ENCODE peak calls at places on chromosomes 4 and X, in nine cellular contexts. B, T, H, S, F, Q, V, Z and P are unnamed samples. For H3K4me1 and H3K27me3, the result is how much of the 10 kb centered on the place peaks cover.

GRCh38 chrX:104833401-104833800 is 267.4 kb downstream of the IL1RAPL2 start:
- DNase-seq in S (no peak), Q (no peak), V (no peak), H (no peak), B (no peak), F (peak), T (no peak), Z (peak), P (no peak)

GRCh38 chrX:132474522-132474921 is 14.3 kb downstream of the MBNL3 start:
- DNase-seq in Q (no peak), T (no peak), F (no peak), B (no peak), Z (peak), H (no peak), V (no peak), S (no peak), P (no peak)

GRCh38 chr4:5050520-5050955 is 742 bp upstream of the STK32B start:
- DNase-seq in Z (peak), B (peak), Q (peak), V (peak), T (peak), F (peak), S (peak), H (peak), P (peak)

GRCh38 chrX:74090049-74090448 is 213.9 kb upstream of the ZCCHC13 start:
- DNase-seq in T (no peak), F (no peak), Q (no peak), S (no peak), B (no peak), H (no peak), Z (no peak), V (no peak), P (no peak)

GRCh38 chr4:11635336-11635735 is 206.6 kb upstream of the HS3ST1 start:
- DNase-seq in F (no peak), B (no peak), H (no peak), V (no peak), Q (no peak), Z (no peak), T (no peak), S (no peak), P (no peak)

GRCh38 chrX:115268421-115268820 is 21.1 kb upstream of the LUZP4 start:
- DNase-seq in T (no peak), S (no peak), V (peak), F (no peak), Q (no peak), Z (peak), B (no peak), H (no peak), P (no peak)

GRCh38 chrX:129629837-129630236 is 24.9 kb downstream of the APLN start:
- DNase-seq in Z (no peak), T (no peak), B (no peak), F (no peak), Q (no peak), V (no peak), H (no peak), S (peak), P (peak)

GRCh38 chrX:69431417-69431816 is 72.7 kb upstream of the NALF2 start:
- DNase-seq in Q (no peak), B (no peak), F (no peak), H (no peak), S (no peak), T (no peak), V (no peak), Z (no peak), P (no peak)

GRCh38 chr4:39950861-39951481 is 26.7 kb downstream of the PDS5A start:
- DNase-seq in F (no peak), Q (no peak), B (no peak), T (no peak), H (no peak), S (no peak), V (no peak), Z (no peak), P (no peak)

GRCh38 chrX:153573999-153574398 is 24.9 kb downstream of the CCNQ start:
- DNase-seq in T (no peak), H (no peak), S (no peak), Z (peak), B (no peak), F (no peak), Q (no peak), V (peak), P (no peak)

GRCh38 chrX:37349131-37350033 is at the start of gene PRRG1:
- DNase-seq in Z (peak), V (peak), T (peak), S (peak), H (peak), F (peak), Q (peak), B (peak), P (peak)

GRCh38 chr4:142416121-142416520 is 430.0 kb downstream of the INPP4B start:
- DNase-seq in B (no peak), S (no peak), T (no peak), Z (peak), F (no peak), V (no peak), H (no peak), Q (no peak), P (no peak)

GRCh38 chrX:42886519-42886918 is 108.6 kb upstream of the PPP1R2C start:
- DNase-seq in B (no peak), H (no peak), T (no peak), Q (no peak), F (no peak), S (no peak), Z (no peak), V (no peak), P (no peak)

GRCh38 chrX:71098302-71098701 is 2.7 kb downstream of the FOXO4 start:
- DNase-seq in Q (peak), T (peak), B (peak), F (peak), V (peak), H (no peak), Z (peak), S (peak), P (peak)

GRCh38 chr4:184344435-184344834 is 126.8 kb upstream of the ENPP6 start:
- DNase-seq in F (no peak), T (no peak), H (no peak), Q (no peak), S (no peak), B (no peak), V (no peak), Z (no peak), P (no peak)

GRCh38 chr4:39591290-39591689 is 47.4 kb downstream of the SMIM14 start:
- DNase-seq in V (no peak), F (no peak), Z (peak), Q (no peak), T (no peak), S (no peak), H (no peak), B (peak), P (no peak)

GRCh38 chrX:115344885-115345653 is 55.6 kb downstream of the LUZP4 start:
- DNase-seq in T (peak), Q (peak), F (peak), S (peak), H (no peak), B (peak), Z (peak), V (peak), P (peak)

GRCh38 chrX:119760026-119760902 is 1.9 kb downstream of the SOWAHD start:
- DNase-seq in V (no peak), B (no peak), Z (no peak), Q (no peak), S (no peak), H (no peak), T (no peak), F (no peak), P (no peak)

DNA sequence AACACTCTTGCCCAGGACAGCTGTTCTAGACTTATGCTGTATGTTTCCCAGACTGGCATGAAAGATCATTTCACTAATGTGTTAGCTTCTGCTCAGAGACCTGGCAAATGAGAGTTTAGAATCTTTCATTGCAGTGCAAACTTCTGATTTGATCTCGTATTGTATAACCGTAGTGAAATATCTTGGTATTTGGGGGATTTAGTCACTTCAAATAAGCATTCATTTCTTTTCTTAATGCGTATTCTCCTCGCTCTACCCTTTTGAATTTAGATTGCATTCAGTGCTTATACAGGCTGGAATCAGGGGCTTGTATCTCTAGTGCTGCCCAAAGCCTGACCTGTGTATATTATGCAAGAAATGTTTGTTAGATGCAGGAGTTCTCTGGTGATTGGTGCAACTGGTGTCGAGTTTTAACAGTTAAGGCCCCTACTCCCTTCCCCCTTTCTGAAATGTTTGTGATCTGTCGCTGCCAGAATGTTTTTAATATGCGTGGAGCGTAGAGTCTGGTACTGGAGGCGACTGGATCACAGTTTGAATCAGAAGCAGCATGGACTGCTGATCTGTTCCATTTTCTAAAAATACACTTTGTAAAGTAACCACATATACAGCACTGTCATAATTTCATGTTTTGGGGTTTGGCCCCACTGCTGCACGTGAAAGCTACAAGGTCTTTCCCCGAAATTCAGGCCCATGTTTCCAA is 326.4 kb downstream of the ARHGAP10 start:
- DNase-seq in Q (no peak), Z (no peak), H (no peak), F (no peak), S (no peak), V (no peak), T (no peak), B (no peak), P (no peak)
- H3K4me1 ChIP-seq in Q (under half), Z (under half), H (under half), F (under half), S (under half), V (under half), T (half or more), B (under half), P (under half)

GRCh38 chr4:3046623-3047022 is 27.7 kb downstream of the HTT-AS start:
- DNase-seq in T (no peak), S (no peak), F (no peak), Q (no peak), V (no peak), B (no peak), Z (no peak), H (no peak), P (no peak)

GRCh38 chr4:3044812-3045499 is 29.4 kb downstream of the HTT-AS start:
- DNase-seq in Q (no peak), H (no peak), S (no peak), F (no peak), Z (no peak), B (no peak), T (no peak), V (no peak), P (no peak)

GRCh38 chr4:3045500-3045850 is 28.9 kb downstream of the HTT-AS start:
- DNase-seq in F (no peak), T (peak), V (no peak), Q (peak), S (peak), Z (peak), B (peak), H (no peak), P (no peak)

GRCh38 chr4:3046149-3046548 is 28.2 kb downstream of the HTT-AS start:
- DNase-seq in Q (no peak), T (no peak), Z (no peak), S (no peak), V (no peak), H (no peak), F (no peak), B (no peak), P (peak)

GRCh38 chr4:3047464-3048286 is 26.7 kb downstream of the HTT-AS start:
- DNase-seq in Z (peak), S (peak), V (peak), H (no peak), F (peak), B (peak), Q (peak), T (peak), P (peak)
- H3K4me3 ChIP-seq in Z (no peak), S (no peak), V (no peak), H (peak), F (peak), B (peak), Q (peak), T (peak), P (no peak)

DNA sequence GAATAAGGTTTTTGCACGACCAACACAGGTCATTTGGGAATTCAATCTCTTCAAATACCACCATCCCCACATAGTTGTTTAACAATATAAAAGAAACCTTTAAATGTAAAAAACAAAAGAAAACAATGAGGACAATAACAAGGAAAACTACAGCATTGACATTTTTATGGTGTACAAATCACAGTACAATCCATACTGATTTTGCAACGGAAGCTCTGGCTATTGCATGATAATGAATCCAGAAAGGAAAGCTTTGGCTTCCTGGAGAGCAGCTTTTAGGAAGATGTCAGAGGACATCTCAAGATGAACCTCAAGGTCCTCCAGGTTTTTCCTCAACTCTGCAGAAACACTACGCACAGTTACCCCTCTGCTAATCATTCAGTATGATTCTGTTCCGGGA is 111.5 kb upstream of the MYOZ2 start:
- DNase-seq in V (no peak), Q (no peak), T (no peak), S (no peak), F (no peak), B (no peak), H (no peak), Z (no peak), P (no peak)
- H3K27me3 ChIP-seq in V (under half), Q (under half), T (under half), S (under half), F (under half), B (under half), H (under half), Z (under half), P (under half)

GRCh38 chr4:1239949-1240305 is 9.0 kb downstream of the CTBP1 start:
- DNase-seq in F (no peak), Z (no peak), H (peak), S (no peak), Q (no peak), B (no peak), V (no peak), T (no peak), P (no peak)
- H3K4me1 ChIP-seq in F (half or more), Z (under half), H (under half), S (under half), Q (under half), B (under half), V (under half), T (half or more), P (under half)

GRCh38 chrX:51743179-51743957 is at the start of gene GSPT2:
- DNase-seq in F (peak), S (peak), T (peak), H (peak), B (peak), Q (peak), V (peak), Z (peak), P (peak)
- H3K4me3 ChIP-seq in F (peak), S (peak), T (peak), H (peak), B (peak), Q (peak), V (peak), Z (peak), P (peak)

DNA sequence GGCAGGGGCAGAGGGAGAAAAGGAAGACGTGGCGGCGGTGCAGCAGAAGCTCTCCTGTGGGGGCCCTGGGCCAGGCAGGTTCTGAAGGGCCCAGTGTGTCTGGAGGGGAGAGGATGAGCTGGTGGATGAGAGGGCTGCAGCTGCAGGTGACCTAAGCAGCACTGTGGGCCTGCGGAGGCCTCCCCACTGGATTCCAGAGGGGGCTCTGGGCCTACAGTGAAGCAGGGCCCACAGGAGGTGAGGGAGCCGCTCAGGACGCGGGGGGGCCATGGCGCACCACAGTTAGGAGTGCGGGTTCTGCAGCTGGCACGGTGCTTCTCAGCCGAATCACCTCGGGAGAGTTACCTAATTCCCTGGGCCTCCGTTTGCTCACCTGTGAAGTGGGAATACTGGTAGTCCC is 10.5 kb downstream of the ABLIM2 start:
- DNase-seq in B (no peak), T (no peak), V (no peak), Z (no peak), S (no peak), F (no peak), Q (no peak), H (peak), P (no peak)
- H3K27me3 ChIP-seq in B (under half), T (under half), V (under half), Z (half or more), S (under half), F (under half), Q (under half), H (under half), P (under half)

DNA sequence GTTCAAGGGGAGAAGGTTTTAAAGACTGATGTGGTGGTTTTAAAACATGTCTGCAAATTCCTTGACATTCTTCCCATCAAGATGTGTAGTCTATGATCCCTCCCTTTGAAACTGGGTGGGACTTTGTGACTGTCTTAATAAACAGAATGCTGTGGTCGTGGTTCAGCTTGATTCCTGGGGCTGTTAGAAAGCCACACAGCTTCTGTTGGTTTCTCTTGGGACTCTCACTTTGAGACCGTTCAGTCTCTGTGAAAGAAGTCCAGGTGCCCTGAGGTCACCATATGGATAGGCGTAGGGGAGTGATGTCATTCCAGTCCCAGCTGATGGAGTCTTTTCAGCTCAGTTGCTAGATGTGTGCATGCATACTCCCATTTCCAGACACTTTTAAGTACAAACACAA is 216.7 kb downstream of the KDR start:
- DNase-seq in F (no peak), T (no peak), S (no peak), Q (no peak), H (no peak), Z (no peak), B (no peak), V (no peak), P (no peak)
- H3K4me1 ChIP-seq in F (under half), T (under half), S (under half), Q (under half), H (under half), Z (under half), B (under half), V (under half), P (under half)